ENCODE peak calls at places on chromosomes 1 and 21, in four cellular contexts. Q is heart left ventricle, M is adipocyte, E is pancreas. T is an unnamed sample. For H3K27me3, the result is how much of the 10 kb centered on the place peaks cover.

GRCh38 chr21:32349333-32349944 is 43.4 kb downstream of the URB1 start:
- DNase-seq in Q (no peak), E (no peak), M (no peak), T (no peak)

GRCh38 chr1:26367441-26367840 is 5.1 kb downstream of the ZNF683 start:
- DNase-seq in M (no peak), Q (no peak), E (no peak), T (no peak)

GRCh38 chr1:235460768-235461167 is 43.5 kb downstream of the B3GALNT2 start:
- DNase-seq in M (no peak), Q (no peak), E (no peak), T (peak)

GRCh38 chr1:153190373-153190772 is 12.9 kb upstream of the LELP1 start:
- DNase-seq in Q (no peak), M (no peak), E (no peak), T (peak)

GRCh38 chr1:11736746-11737639 is 1.1 kb downstream of the AGTRAP start:
- DNase-seq in E (peak), Q (peak), M (peak), T (peak)

GRCh38 chr1:78619803-78620579 is at the start of gene IFI44L:
- DNase-seq in E (no peak), Q (peak), M (peak), T (peak)

GRCh38 chr1:169890761-169891538 is 2.7 kb downstream of the SCYL3 start:
- DNase-seq in E (peak), Q (no peak), M (no peak), T (no peak)

GRCh38 chr21:36097427-36098230 is 27.8 kb downstream of the CBR1 start:
- DNase-seq in Q (no peak), M (peak), E (no peak), T (no peak)

GRCh38 chr1:25338188-25338981 is at the start of gene TMEM50A:
- DNase-seq in M (peak), E (peak), Q (peak), T (peak)

GRCh38 chr1:162561616-162562451 is at the start of gene UAP1:
- DNase-seq in M (no peak), Q (peak), E (peak), T (peak)

GRCh38 chr21:42555756-42556438 is 42.2 kb downstream of the SLC37A1 start:
- DNase-seq in M (no peak), E (no peak), Q (no peak), T (no peak)

GRCh38 chr1:46401964-46402626 is 8.0 kb downstream of the FAAH start:
- DNase-seq in M (peak), E (peak), Q (peak), T (peak)

GRCh38 chr1:217435159-217435558 is 195.7 kb downstream of the GPATCH2 start:
- DNase-seq in E (no peak), M (no peak), Q (no peak), T (no peak)

GRCh38 chr1:63777286-63777685 is 3.5 kb downstream of the ROR1 start:
- DNase-seq in E (no peak), Q (no peak), M (no peak), T (no peak)

GRCh38 chr1:12143631-12144155 is 23.1 kb upstream of the TNFRSF1B start:
- DNase-seq in E (peak), M (peak), Q (peak), T (peak)

GRCh38 chr1:50023292-50024159 is at the start of gene AGBL4:
- DNase-seq in E (peak), Q (peak), M (no peak), T (peak)

GRCh38 chr1:112517646-112518045 is 8.9 kb downstream of the WNT2B start:
- DNase-seq in Q (no peak), E (no peak), M (no peak), T (no peak)

GRCh38 chr1:203252678-203253077 is 23.2 kb upstream of the CHIT1 start:
- DNase-seq in E (no peak), M (no peak), Q (no peak), T (no peak)

GRCh38 chr1:63691672-63692425 is 82.0 kb upstream of the ROR1 start:
- DNase-seq in M (peak), Q (peak), E (peak), T (peak)

GRCh38 chr1:16026723-16027484 is 5.1 kb downstream of the CLCNKA start:
- DNase-seq in Q (no peak), M (peak), E (no peak), T (peak)

GRCh38 chr1:25560788-25561187 is 17.4 kb downstream of the LDLRAP1 start:
- DNase-seq in M (no peak), Q (no peak), E (no peak), T (no peak)

GRCh38 chr1:88457197-88457596 is 226.9 kb upstream of the PKN2 start:
- DNase-seq in Q (no peak), E (no peak), M (no peak), T (no peak)

GRCh38 chr1:88454781-88455180 is 229.3 kb upstream of the PKN2 start:
- DNase-seq in M (no peak), E (no peak), Q (no peak), T (no peak)

GRCh38 chr1:88451856-88452255 is 232.2 kb upstream of the PKN2 start:
- DNase-seq in E (no peak), Q (no peak), M (no peak), T (no peak)

GRCh38 chr1:88455857-88456256 is 228.2 kb upstream of the PKN2 start:
- DNase-seq in M (no peak), E (no peak), Q (no peak), T (no peak)
- H3K27me3 ChIP-seq in M (under half), E (under half), Q (under half), T (under half)

DNA sequence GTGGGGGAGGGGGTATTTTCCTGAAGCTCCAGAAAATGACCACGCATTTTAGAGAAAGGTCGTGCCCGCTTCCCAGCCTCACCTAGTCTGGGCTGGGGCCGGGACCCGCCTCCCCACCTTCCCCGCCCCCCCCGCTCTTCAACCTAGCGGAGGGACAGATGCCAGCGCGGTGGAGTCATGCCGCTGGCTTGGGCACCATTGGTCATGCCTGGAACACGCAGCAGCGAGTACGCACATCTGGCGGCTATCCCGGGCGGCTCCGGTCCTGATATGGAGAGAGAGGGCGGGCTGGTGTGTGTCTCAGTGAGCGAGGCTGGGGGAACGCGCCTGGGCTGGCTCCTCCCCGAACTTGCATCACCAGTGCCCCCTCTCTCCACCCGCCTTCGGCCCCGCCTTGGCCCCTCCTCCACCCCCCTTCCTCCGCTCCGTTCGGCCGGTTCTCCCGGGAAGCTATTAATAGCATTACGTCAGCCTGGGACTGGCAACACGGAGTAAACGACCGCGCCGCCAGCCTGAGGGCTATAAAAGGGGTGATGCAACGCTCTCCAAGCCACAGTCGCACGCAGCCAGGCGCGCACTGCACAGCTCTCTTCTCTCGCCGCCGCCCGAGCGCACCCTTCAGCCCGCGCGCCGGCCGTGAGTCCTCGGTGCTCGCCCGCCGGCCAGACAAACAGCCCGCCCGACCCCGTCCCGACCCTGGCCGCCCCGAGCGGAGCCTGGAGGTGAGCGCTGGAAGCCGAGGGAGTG is at the start of gene ATF3:
- DNase-seq in M (peak), Q (peak), E (peak), T (peak)
- H3K27me3 ChIP-seq in M (under half), Q (under half), E (under half), T (under half)

GRCh38 chr1:3282186-3282585 is 172.3 kb upstream of the ARHGEF16 start:
- DNase-seq in Q (no peak), M (no peak), E (no peak), T (no peak)
- H3K27me3 ChIP-seq in Q (under half), M (under half), E (under half), T (under half)

DNA sequence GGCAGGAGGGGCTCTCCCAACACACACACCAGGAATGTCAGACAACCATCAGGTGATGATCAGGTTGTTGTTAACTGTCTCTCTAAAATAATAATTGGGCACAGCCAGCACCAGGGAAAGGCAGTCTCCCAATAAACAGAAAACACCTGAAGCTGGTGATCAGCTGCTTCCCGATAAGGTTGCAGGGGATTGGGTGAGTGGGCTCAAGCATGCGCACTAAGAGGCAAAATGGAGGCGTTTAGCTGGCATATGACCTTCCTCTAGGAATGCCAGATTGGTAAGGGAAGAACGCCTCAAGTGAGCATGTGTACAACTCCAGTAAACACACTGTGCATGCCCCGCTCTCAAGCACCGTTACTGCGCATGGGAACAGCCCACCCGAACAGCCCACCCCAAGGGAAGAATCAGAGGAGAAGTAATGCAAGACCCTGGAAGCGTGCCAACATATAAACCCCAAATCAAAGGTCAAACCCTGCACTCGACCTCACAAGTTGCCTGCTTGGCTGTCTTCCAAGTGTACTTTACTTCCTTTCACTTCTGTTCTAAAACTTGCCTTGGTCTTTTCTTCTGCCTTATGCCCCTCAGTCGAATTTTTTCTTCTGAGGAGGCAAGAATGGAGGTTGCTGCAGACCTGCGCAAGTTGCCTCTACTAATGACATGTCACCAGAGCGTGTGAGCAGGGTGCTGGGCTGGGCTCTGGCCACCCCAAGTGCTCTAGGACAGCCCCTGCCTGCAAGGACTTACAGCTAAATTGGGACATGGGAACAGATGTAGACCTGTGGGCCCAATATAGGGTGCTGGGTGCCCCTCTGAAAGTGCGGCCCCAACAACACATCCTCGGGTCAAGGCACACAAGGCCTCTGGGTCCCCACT is 200.8 kb downstream of the RHOU start:
- DNase-seq in Q (no peak), E (no peak), M (no peak), T (no peak)
- H3K27me3 ChIP-seq in Q (under half), E (under half), M (under half), T (under half)

GRCh38 chr1:86798608-86799291 is 94.4 kb downstream of the SH3GLB1 start:
- DNase-seq in M (no peak), E (no peak), Q (no peak), T (no peak)
- H3K27me3 ChIP-seq in M (under half), E (under half), Q (under half), T (under half)

DNA sequence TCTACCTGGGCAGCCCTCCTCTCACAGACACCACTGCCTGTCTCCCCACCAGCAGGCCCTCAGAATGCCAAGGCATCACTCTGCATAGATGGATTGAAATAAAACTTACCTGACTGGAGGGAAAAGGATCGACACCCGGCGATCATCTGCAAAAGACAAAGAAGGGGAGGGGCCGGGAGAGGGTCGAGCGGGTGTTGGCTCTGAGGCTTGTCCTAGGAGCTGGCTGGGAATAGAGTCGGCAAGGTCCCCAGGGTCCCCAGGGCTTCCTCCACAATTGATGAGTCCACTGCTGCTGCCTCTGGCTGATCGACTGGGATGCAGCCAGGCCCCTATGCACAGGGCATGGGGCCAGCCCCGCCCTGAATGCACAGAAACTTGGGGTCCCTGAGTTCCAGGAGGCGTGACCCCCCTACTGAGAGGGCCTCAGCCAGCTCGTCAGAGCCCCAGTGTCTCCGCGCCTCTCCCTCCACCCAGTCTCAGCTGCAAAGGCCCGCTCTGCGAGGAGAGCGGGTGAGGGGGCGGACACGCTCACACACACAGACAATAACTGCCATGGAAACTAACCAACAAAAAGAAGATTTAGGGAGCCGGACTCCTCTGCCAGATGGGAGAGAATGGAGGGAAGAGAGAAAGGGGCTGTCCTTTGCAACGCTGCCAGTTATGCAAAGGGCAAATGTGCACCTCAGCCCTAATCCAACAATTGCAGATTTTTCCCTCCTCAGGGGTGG is at the start of gene KLHDC8A:
- DNase-seq in E (no peak), M (no peak), Q (no peak), T (peak)
- H3K27me3 ChIP-seq in E (under half), M (under half), Q (under half), T (under half)

GRCh38 chr1:211111351-211111750 is 22.6 kb downstream of the KCNH1 start:
- DNase-seq in Q (no peak), M (no peak), E (no peak), T (no peak)
- H3K27me3 ChIP-seq in Q (under half), M (under half), E (under half), T (under half)

GRCh38 chr1:108856994-108857393 is at the start of gene AKNAD1:
- DNase-seq in E (no peak), Q (no peak), M (no peak), T (no peak)

GRCh38 chr1:108861566-108861965 is 4.7 kb upstream of the AKNAD1 start:
- DNase-seq in Q (no peak), M (no peak), E (no peak), T (no peak)

GRCh38 chr1:108862017-108862610 is 5.2 kb upstream of the AKNAD1 start:
- DNase-seq in Q (no peak), M (no peak), E (no peak), T (no peak)

GRCh38 chr1:108860190-108860907 is 3.5 kb upstream of the AKNAD1 start:
- DNase-seq in E (no peak), Q (no peak), M (no peak), T (no peak)

DNA sequence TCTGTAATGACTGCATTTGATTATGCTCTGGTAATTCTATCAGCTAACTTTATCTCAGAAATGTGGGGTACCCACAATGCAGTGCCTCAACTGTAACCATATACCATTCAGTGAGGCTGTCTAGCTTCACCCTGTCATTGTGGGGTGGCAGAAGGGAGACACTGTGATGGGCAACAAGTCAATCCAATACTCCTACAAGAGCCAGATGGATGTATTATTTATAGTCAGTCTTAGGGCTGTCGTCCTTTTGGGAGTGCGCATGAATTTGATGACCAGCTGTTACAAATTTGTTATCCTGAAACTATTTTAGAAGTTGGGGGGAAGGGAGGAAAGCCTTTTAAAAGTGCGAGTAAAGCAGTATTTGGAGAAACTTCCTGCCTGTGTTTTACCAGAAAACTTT is 1.6 kb upstream of the AKNAD1 start:
- DNase-seq in E (no peak), Q (no peak), M (no peak), T (no peak)
- H3K27me3 ChIP-seq in E (under half), Q (under half), M (under half), T (under half)

DNA sequence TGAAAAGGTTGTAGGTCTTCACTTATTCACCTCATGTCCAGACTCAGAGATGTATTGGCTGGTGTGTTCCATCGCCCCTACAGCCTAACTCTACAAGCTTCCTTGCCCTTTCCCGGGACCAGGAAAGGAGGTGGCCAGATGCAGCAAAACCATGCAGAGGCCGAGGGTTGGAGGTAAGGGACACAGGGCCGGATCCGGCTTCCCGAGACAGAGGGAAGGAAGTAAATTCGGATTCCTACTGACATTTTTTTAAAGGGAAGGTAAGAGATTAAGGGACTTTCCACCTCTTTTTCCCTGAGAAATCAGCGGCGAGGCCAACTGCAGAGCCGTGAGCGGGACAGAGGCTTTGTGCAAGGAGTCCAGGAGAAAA is 12.7 kb downstream of the EPHA10 start:
- DNase-seq in M (no peak), E (no peak), Q (no peak), T (no peak)
- H3K27me3 ChIP-seq in M (under half), E (under half), Q (under half), T (under half)

GRCh38 chr1:116372651-116373444 is at the start of gene ATP1A1:
- DNase-seq in M (peak), E (peak), Q (peak), T (peak)
- H3K27me3 ChIP-seq in M (under half), E (under half), Q (under half), T (under half)